ENCODE peak calls at places on chromosome 9, in six cellular contexts. G, E, K, F, A and J are unnamed samples.

GRCh38 chr9:97706246-97706645 is 9.1 kb upstream of the XPA start:
- DNase-seq in G (no peak), E (no peak), K (no peak), F (no peak), A (no peak), J (no peak)

GRCh38 chr9:111621895-111622480 is 9.1 kb upstream of the DNAJC25 start:
- DNase-seq in G (no peak), E (peak), K (no peak), F (peak), A (no peak), J (no peak)

GRCh38 chr9:563200-563599 is 278.3 kb upstream of the DMRT1 start:
- DNase-seq in G (no peak), E (no peak), K (no peak), F (no peak), A (no peak), J (no peak)

GRCh38 chr9:136482046-136482792 is 621 bp downstream of the SEC16A start:
- DNase-seq in G (no peak), E (peak), K (no peak), F (peak), A (no peak), J (no peak)

GRCh38 chr9:90847971-90848370 is 46.4 kb downstream of the SYK start:
- DNase-seq in G (no peak), E (no peak), K (no peak), F (no peak), A (no peak), J (no peak)

GRCh38 chr9:34691556-34691955 is 480 bp upstream of the CCL19 start:
- DNase-seq in G (no peak), E (no peak), K (no peak), F (no peak), A (no peak), J (no peak)

GRCh38 chr9:4640027-4640426 is 22.1 kb upstream of the PLPP6 start:
- DNase-seq in G (no peak), E (peak), K (no peak), F (peak), A (no peak), J (no peak)

GRCh38 chr9:78314953-78315870 is 18.3 kb downstream of the PSAT1 start:
- DNase-seq in G (no peak), E (no peak), K (no peak), F (peak), A (no peak), J (no peak)

GRCh38 chr9:19999491-20000057 is 210.7 kb upstream of the SLC24A2 start:
- DNase-seq in G (no peak), E (no peak), K (no peak), F (peak), A (no peak), J (no peak)

GRCh38 chr9:37902804-37903580 is 935 bp downstream of the SLC25A51 start:
- DNase-seq in G (no peak), E (no peak), K (no peak), F (peak), A (no peak), J (no peak)

GRCh38 chr9:110575169-110575568 is 4.4 kb downstream of the SVEP1 start:
- DNase-seq in G (no peak), E (no peak), K (no peak), F (no peak), A (no peak), J (no peak)

GRCh38 chr9:1285526-1285925 is 235.4 kb downstream of the DMRT2 start:
- DNase-seq in G (no peak), E (no peak), K (no peak), F (no peak), A (no peak), J (no peak)

GRCh38 chr9:69097053-69097452 is 61.5 kb downstream of the FXN start:
- DNase-seq in G (no peak), E (no peak), K (no peak), F (peak), A (no peak), J (no peak)

GRCh38 chr9:19466268-19466639 is 57.4 kb downstream of the ACER2 start:
- DNase-seq in G (no peak), E (no peak), K (no peak), F (no peak), A (no peak), J (no peak)

GRCh38 chr9:31629292-31629691 is 755.2 kb upstream of the ACO1 start:
- DNase-seq in G (no peak), E (no peak), K (no peak), F (no peak), A (no peak), J (no peak)

GRCh38 chr9:6040077-6040476 is 24.7 kb upstream of the RANBP6 start:
- DNase-seq in G (no peak), E (no peak), K (no peak), F (no peak), A (no peak), J (no peak)